ENCODE peak calls at places on chromosomes 5 and 9, in five cellular contexts. J is lung microvascular endothelial cell; S is activated CD8-positive, alpha-beta memory T cell treated with anti-CD3 and anti-CD28 coated beads, Interleukin-2, amount 50 U/mL, for 4 hours; A is IMR-90; G is tibial artery. I is an unnamed sample.

GRCh38 chr9:79221084-79221483 is 350.7 kb upstream of the TLE4 start:
- DNase-seq in G (no peak), A (peak), J (no peak), S (no peak), I (peak)

GRCh38 chr9:86977205-86977835 is 30.0 kb upstream of the GAS1 start:
- DNase-seq in S (no peak), J (no peak), A (peak), G (no peak), I (no peak)

GRCh38 chr5:133669472-133669871 is 57.1 kb upstream of the FSTL4 start:
- DNase-seq in J (no peak), G (no peak), A (no peak), S (no peak), I (no peak)

GRCh38 chr5:176825957-176826356 is 15.6 kb downstream of the UNC5A start:
- DNase-seq in J (no peak), A (no peak), G (no peak), S (no peak), I (no peak)

GRCh38 chr5:67960939-67961338 is 254.6 kb upstream of the PIK3R1 start:
- DNase-seq in S (no peak), G (no peak), J (no peak), A (no peak), I (no peak)

GRCh38 chr5:104932431-104932830 is 1369.8 kb upstream of the NUDT12 start:
- DNase-seq in S (no peak), A (no peak), G (no peak), J (no peak), I (no peak)

GRCh38 chr9:136438909-136439549 is 616 bp downstream of the INPP5E start:
- DNase-seq in G (no peak), A (peak), S (peak), J (peak), I (peak)

GRCh38 chr5:139368613-139369012 is 14.5 kb downstream of the SLC23A1 start:
- DNase-seq in J (no peak), A (peak), S (no peak), G (no peak), I (no peak)

GRCh38 chr9:86503281-86503680 is 149.1 kb upstream of the TUT7 start:
- DNase-seq in G (no peak), S (no peak), J (no peak), A (no peak), I (no peak)

I was measured in AG08396.